ENCODE peak calls at places on chromosomes 1 and 21, in four cellular contexts. B, J, P and G are unnamed samples.

GRCh38 chr1:196114193-196114592 is 494.0 kb downstream of the KCNT2 start:
- DNase-seq in J (peak; percentile 67), P (no peak), B (peak; percentile 17), G (no peak)

GRCh38 chr1:239955431-239955830 is 136.3 kb upstream of the FMN2 start:
- DNase-seq in B (no peak), J (no peak), P (no peak), G (no peak)

GRCh38 chr1:168230709-168231108 is 4.9 kb downstream of the SFT2D2 start:
- DNase-seq in J (no peak), P (no peak), B (peak; percentile 10), G (no peak)

GRCh38 chr1:156368157-156368658 is 803 bp upstream of the RHBG start:
- DNase-seq in P (no peak), J (no peak), B (no peak), G (no peak)

GRCh38 chr21:32007461-32007860 is 134.6 kb downstream of the HUNK start:
- DNase-seq in P (no peak), B (peak; percentile 9), J (peak; percentile 20), G (no peak)

GRCh38 chr1:171740987-171741871 is 636 bp downstream of the VAMP4 start:
- DNase-seq in B (peak; percentile 24), J (peak; percentile 26), P (peak; percentile 36), G (no peak)

GRCh38 chr1:227372662-227373061 is 54.4 kb upstream of the CDC42BPA start:
- DNase-seq in B (peak; percentile 73), P (peak; percentile 24), J (peak; percentile 87), G (peak; percentile 32)

GRCh38 chr1:211667065-211667617 is 8.3 kb downstream of the NEK2 start:
- DNase-seq in P (no peak), J (no peak), B (no peak), G (no peak)

GRCh38 chr1:244316407-244316806 is 135.3 kb downstream of the ADSS2 start:
- DNase-seq in J (no peak), B (no peak), P (no peak), G (no peak)

GRCh38 chr1:153770812-153771211 is 4.4 kb upstream of the SLC27A3 start:
- DNase-seq in B (no peak), J (no peak), P (no peak), G (no peak)

GRCh38 chr1:201486158-201486557 is 17.2 kb upstream of the PHLDA3 start:
- DNase-seq in P (no peak), J (no peak), B (peak; percentile 45), G (no peak)

GRCh38 chr1:19764848-19765247 is 34.9 kb downstream of the TMCO4 start:
- DNase-seq in J (peak; percentile 61), P (no peak), B (no peak), G (no peak)

GRCh38 chr1:226628624-226629155 is 80.1 kb downstream of the STUM start:
- DNase-seq in B (no peak), J (no peak), P (no peak), G (peak; percentile 55)

GRCh38 chr1:15452216-15452615 is 4.3 kb upstream of the CELA2A start:
- DNase-seq in P (no peak), B (peak; percentile 41), J (no peak), G (no peak)